ENCODE peak calls at places on chromosome 2, in seven cellular contexts. U is testis; S is GM23248; T is stomach; C is tibial nerve; N is heart right ventricle; B is effector memory CD4-positive, alpha-beta T cell. R is an unnamed sample.

GRCh38 chr2:62478093-62478580 is 27.9 kb downstream of the TMEM17 start:
- DNase-seq in C (no peak), N (no peak), T (no peak), B (no peak), S (peak; percentile 33), U (no peak), R (peak; percentile 26)

GRCh38 chr2:15331787-15332186 is 229.3 kb downstream of the NBAS start:
- DNase-seq in S (no peak), C (no peak), U (no peak), N (no peak), B (no peak), T (no peak), R (no peak)

GRCh38 chr2:28325173-28325566 is 67.5 kb upstream of the FOSL2 start:
- DNase-seq in T (no peak), N (no peak), C (no peak), B (no peak), U (no peak), S (no peak), R (no peak)

GRCh38 chr2:206798009-206798408 is 32.6 kb downstream of the FASTKD2 start:
- DNase-seq in U (no peak), S (no peak), C (no peak), B (no peak), T (no peak), N (no peak), R (no peak)

GRCh38 chr2:218031771-218032257 is 29.0 kb upstream of the TNS1 start:
- DNase-seq in T (no peak), S (no peak), C (no peak), N (no peak), U (no peak), B (no peak), R (peak; percentile 67)

GRCh38 chr2:102392942-102393341 is 30.0 kb upstream of the IL18RAP start:
- DNase-seq in N (no peak), T (no peak), C (no peak), B (no peak), S (no peak), U (no peak), R (no peak)

GRCh38 chr2:71934595-71935263 is 212.9 kb downstream of the CYP26B1 start:
- DNase-seq in T (no peak), B (no peak), U (no peak), S (peak; percentile 92), N (no peak), C (no peak), R (no peak)

GRCh38 chr2:83567551-83567950 is 891.5 kb downstream of the SUCLG1 start:
- DNase-seq in C (no peak), B (no peak), T (no peak), U (no peak), N (no peak), S (no peak), R (no peak)

GRCh38 chr2:31999438-31999837 is 11.4 kb downstream of the MEMO1 start:
- DNase-seq in B (no peak), C (no peak), S (no peak), N (no peak), U (no peak), T (no peak), R (no peak)

GRCh38 chr2:39228413-39229209 is 15.2 kb downstream of the CDKL4 start:
- DNase-seq in T (no peak), S (peak; percentile 10), N (no peak), B (no peak), C (no peak), U (no peak), R (no peak)

GRCh38 chr2:124804014-124804940 is 779.2 kb downstream of the CNTNAP5 start:
- DNase-seq in N (no peak), B (no peak), T (no peak), U (peak; percentile 20), C (no peak), S (peak; percentile 43), R (no peak)

GRCh38 chr2:136116111-136116812 is 1.7 kb downstream of the CXCR4 start:
- DNase-seq in C (no peak), U (peak; percentile 30), T (peak; percentile 56), B (peak; percentile 72), S (peak; percentile 6), N (peak; percentile 62), R (peak; percentile 41)

GRCh38 chr2:192500550-192501200 is 305.9 kb upstream of the TMEFF2 start:
- DNase-seq in T (no peak), U (no peak), B (no peak), N (no peak), S (peak; percentile 93), C (no peak), R (no peak)

GRCh38 chr2:70959851-70960832 is 18.3 kb upstream of the ANKRD53 start:
- DNase-seq in C (no peak), B (no peak), U (peak; percentile 11), N (no peak), T (peak; percentile 20), S (no peak), R (no peak)

DNA sequence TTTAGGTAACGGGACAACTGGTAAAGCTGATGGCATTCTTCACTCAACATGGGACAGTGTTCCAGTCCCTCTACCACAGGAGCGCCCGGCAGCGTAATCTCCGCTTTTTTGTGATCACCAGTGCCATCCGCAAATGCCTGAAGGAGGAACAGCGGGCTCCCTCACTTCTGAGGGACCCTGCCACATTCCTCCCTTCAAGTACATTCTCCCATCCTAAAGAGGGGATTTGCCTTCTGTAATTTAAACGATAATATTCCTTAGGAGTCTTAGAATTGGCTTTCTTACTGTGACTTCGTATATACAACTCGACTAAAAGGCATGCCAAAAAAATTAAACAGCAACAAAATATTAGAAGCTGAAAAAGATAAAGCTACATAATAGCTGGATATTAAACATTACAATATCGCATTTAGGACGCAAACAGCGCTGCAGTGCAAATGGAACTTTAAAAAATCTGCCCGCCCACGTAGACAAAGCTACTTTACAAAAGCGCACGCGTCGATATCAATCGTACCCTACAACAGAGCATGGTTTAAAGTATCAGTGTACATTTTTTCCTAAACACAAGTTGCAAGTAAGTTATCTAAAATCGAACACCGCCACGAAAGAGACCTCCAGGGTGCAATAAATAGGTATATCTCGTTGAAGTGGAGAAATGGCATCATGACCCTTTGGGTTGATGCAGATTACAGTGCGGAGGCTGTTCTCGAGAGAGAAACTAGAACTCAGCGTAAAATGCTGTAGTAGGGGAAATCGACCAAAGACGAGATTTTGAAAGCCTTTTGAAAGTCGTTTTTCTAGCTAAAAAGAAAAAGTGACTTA is 2.3 kb upstream of the VSNL1 start:
- DNase-seq in T (no peak), N (no peak), U (peak; percentile 49), S (peak; percentile 63), B (no peak), C (no peak), R (no peak)
- H3K27ac ChIP-seq in T (no peak overlapping the region), N (peak overlapping the region; percentile 83), U (no peak overlapping the region), S (peak overlapping the region; percentile 17), B (no peak overlapping the region), C (no peak overlapping the region), R (peak overlapping the region; percentile 37)

GRCh38 chr2:240156435-240157146 is 16.1 kb upstream of the OTOS start:
- DNase-seq in C (no peak), T (no peak), U (no peak), N (no peak), S (no peak), B (no peak), R (no peak)
- H3K27me3 ChIP-seq in C (peaks cover 6% of the 10 kb centered on the region), T (peaks cover 3% of the 10 kb centered on the region), U (no peaks in the 10 kb centered on the region), N (peaks cover 16% of the 10 kb centered on the region), S (peaks cover 32% of the 10 kb centered on the region), B (no peaks in the 10 kb centered on the region), R (no peaks in the 10 kb centered on the region)

GRCh38 chr2:11385847-11386246 is 41.4 kb upstream of the ROCK2 start:
- DNase-seq in U (no peak), N (no peak), T (no peak), S (peak; percentile 6), C (no peak), B (no peak), R (no peak)
- H3K27ac ChIP-seq in U (no peak overlapping the region), N (peak overlapping the region; percentile 0), T (no peak overlapping the region), S (no peak overlapping the region), C (no peak overlapping the region), B (no peak overlapping the region), R (no peak overlapping the region)

DNA sequence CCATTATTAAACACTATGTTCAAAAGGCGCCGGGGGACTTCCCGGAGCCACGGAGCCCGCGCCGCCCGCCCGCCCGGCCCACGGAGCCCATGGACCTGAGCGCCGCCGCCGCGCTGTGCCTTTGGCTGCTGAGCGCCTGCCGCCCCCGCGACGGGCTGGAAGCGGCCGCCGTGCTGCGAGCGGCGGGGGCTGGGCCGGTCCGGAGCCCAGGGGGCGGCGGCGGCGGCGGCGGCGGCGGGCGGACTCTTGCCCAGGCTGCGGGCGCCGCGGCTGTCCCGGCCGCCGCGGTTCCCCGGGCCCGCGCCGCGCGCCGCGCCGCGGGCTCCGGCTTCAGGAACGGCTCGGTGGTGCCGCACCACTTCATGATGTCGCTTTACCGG is 197 bp downstream of the GDF7 start:
- DNase-seq in B (no peak), U (no peak), C (no peak), S (peak; percentile 58), N (no peak), T (no peak), R (no peak)
- H3K27me3 ChIP-seq in B (peaks cover 70% of the 10 kb centered on the region), U (peaks cover under 1% of the 10 kb centered on the region), C (peaks cover 94% of the 10 kb centered on the region), S (peaks cover 94% of the 10 kb centered on the region), N (peaks cover 96% of the 10 kb centered on the region), T (peaks cover 84% of the 10 kb centered on the region), R (peaks cover 50% of the 10 kb centered on the region)

GRCh38 chr2:203444738-203445137 is 90.4 kb downstream of the RAPH1 start:
- DNase-seq in U (peak; percentile 61), T (no peak), C (no peak), N (peak; percentile 59), B (no peak), S (no peak), R (no peak)
- H3K27ac ChIP-seq in U (no peak overlapping the region), T (no peak overlapping the region), C (no peak overlapping the region), N (no peak overlapping the region), B (no peak overlapping the region), S (peak overlapping the region; percentile 54), R (no peak overlapping the region)

DNA sequence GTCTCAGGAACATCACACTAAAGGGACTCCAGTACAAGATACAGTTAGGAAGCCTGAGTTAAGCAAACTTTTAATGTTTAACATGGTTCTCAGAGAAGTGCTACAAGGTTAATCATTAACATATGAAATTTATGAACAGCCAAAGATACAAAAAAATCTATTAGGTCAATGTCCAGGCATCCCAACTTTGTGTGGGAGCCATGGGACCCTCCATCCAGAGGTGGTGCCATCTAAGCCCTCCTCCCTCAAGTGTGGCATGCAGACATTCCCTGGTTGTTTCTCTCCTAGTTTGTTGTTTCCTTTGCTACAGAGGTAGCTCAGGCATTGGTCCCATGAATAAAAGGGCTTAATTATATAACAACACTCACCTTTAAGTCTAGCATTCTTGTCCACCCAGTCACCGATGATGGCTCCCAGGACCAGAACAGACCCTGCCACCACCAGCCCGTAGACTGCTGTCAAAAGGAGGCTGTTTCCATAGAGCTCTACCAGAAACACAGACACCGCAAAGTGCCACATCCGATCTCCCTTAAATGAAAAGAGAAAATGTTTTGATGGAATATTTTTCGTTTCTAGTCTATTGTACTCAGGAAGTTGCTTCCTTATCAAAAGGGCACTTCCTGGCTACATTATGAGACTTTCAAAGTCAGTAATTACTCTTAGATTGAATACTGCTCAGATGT is 5.7 kb downstream of the SLC40A1 start:
- DNase-seq in C (no peak), U (no peak), T (no peak), S (no peak), B (no peak), N (no peak), R (no peak)
- H3K27me3 ChIP-seq in C (no peaks in the 10 kb centered on the region), U (no peaks in the 10 kb centered on the region), T (no peaks in the 10 kb centered on the region), S (peaks cover 9% of the 10 kb centered on the region), B (no peaks in the 10 kb centered on the region), N (no peaks in the 10 kb centered on the region), R (no peaks in the 10 kb centered on the region)

GRCh38 chr2:233418761-233419625 is 64.7 kb downstream of the DGKD start:
- DNase-seq in S (no peak), T (peak; percentile 65), B (no peak), U (peak; percentile 12), N (peak; percentile 86), C (no peak), R (peak; percentile 27)
- H3K27ac ChIP-seq in S (no peak overlapping the region), T (peak overlapping the region; percentile 84), B (peak overlapping the region; percentile 73), U (no peak overlapping the region), N (peak overlapping the region; percentile 91), C (no peak overlapping the region), R (peak overlapping the region; percentile 91)